ENCODE peak calls at places on chromosome 16, in four cellular contexts. One of them, this sample, is unnamed.
A peak's percentile ranks its signal among the peaks of the same experiment; 100 is the strongest.

GRCh38 chr16:53022374-53022773 is 30.3 kb downstream of the CHD9NB start:
- DNase-seq in AG04450: peak; percentile 7
- DNase-seq in neuronal stem cell: peak; percentile 57
- DNase-seq in skeletal muscle cell: no peak
- DNase-seq in this sample: no peak

GRCh38 chr16:75061677-75062076 is 54.9 kb downstream of the LDHD start:
- DNase-seq in AG04450: no peak
- DNase-seq in neuronal stem cell: no peak
- DNase-seq in skeletal muscle cell: no peak
- DNase-seq in this sample: no peak

GRCh38 chr16:18842565-18842964 is 41.2 kb upstream of the ARL6IP1 start:
- DNase-seq in AG04450: no peak
- DNase-seq in neuronal stem cell: no peak
- DNase-seq in skeletal muscle cell: no peak
- DNase-seq in this sample: no peak

GRCh38 chr16:70476272-70477020 is 22.1 kb downstream of the FCSK start:
- DNase-seq in AG04450: peak; percentile 50
- DNase-seq in neuronal stem cell: no peak
- DNase-seq in skeletal muscle cell: peak; percentile 35
- DNase-seq in this sample: no peak

GRCh38 chr16:11586856-11587642 is at the start of gene LITAF:
- DNase-seq in AG04450: no peak
- DNase-seq in neuronal stem cell: peak; percentile 52
- DNase-seq in skeletal muscle cell: no peak
- DNase-seq in this sample: peak; percentile 63

GRCh38 chr16:11557811-11558210 is 28.9 kb downstream of the LITAF start:
- DNase-seq in AG04450: no peak
- DNase-seq in neuronal stem cell: no peak
- DNase-seq in skeletal muscle cell: no peak
- DNase-seq in this sample: no peak

GRCh38 chr16:67299269-67299668 is 19.9 kb downstream of the PLEKHG4 start:
- DNase-seq in AG04450: no peak
- DNase-seq in neuronal stem cell: no peak
- DNase-seq in skeletal muscle cell: no peak
- DNase-seq in this sample: no peak

GRCh38 chr16:75433732-75434413 is 570 bp upstream of the CFDP1 start:
- DNase-seq in AG04450: peak; percentile 92
- DNase-seq in neuronal stem cell: no peak
- DNase-seq in skeletal muscle cell: peak; percentile 91
- DNase-seq in this sample: no peak

GRCh38 chr16:15993128-15993527 is 43.7 kb downstream of the ABCC1 start:
- DNase-seq in AG04450: no peak
- DNase-seq in neuronal stem cell: no peak
- DNase-seq in skeletal muscle cell: no peak
- DNase-seq in this sample: no peak

GRCh38 chr16:66342294-66342900 is 24.1 kb upstream of the CDH5 start:
- DNase-seq in AG04450: no peak
- DNase-seq in neuronal stem cell: peak; percentile 43
- DNase-seq in skeletal muscle cell: no peak
- DNase-seq in this sample: no peak

GRCh38 chr16:2719328-2720062 is 529 bp downstream of the PRSS27 start:
- DNase-seq in AG04450: no peak
- DNase-seq in neuronal stem cell: no peak
- DNase-seq in skeletal muscle cell: no peak
- DNase-seq in this sample: no peak

GRCh38 chr16:51629602-51630001 is 478.5 kb upstream of the SALL1 start:
- DNase-seq in AG04450: no peak
- DNase-seq in neuronal stem cell: no peak
- DNase-seq in skeletal muscle cell: no peak
- DNase-seq in this sample: no peak

GRCh38 chr16:86806181-86806837 is 228.0 kb downstream of the FOXL1 start:
- DNase-seq in AG04450: no peak
- DNase-seq in neuronal stem cell: no peak
- DNase-seq in skeletal muscle cell: no peak
- DNase-seq in this sample: no peak

GRCh38 chr16:30049871-30050270 is 15.7 kb upstream of the ALDOA start:
- DNase-seq in AG04450: no peak
- DNase-seq in neuronal stem cell: no peak
- DNase-seq in skeletal muscle cell: no peak
- DNase-seq in this sample: no peak

GRCh38 chr16:31253642-31254045 is 6.1 kb upstream of the ITGAM start:
- DNase-seq in AG04450: no peak
- DNase-seq in neuronal stem cell: no peak
- DNase-seq in skeletal muscle cell: no peak
- DNase-seq in this sample: no peak

GRCh38 chr16:22232277-22233049 is 26.4 kb downstream of the EEF2K start:
- DNase-seq in AG04450: no peak
- DNase-seq in neuronal stem cell: no peak
- DNase-seq in skeletal muscle cell: no peak
- DNase-seq in this sample: no peak

GRCh38 chr16:68668266-68668665 is 23.2 kb downstream of the CDH3 start:
- DNase-seq in AG04450: no peak
- DNase-seq in neuronal stem cell: no peak
- DNase-seq in skeletal muscle cell: no peak
- DNase-seq in this sample: no peak

GRCh38 chr16:88602091-88602490 is 31.9 kb downstream of the ZC3H18 start:
- DNase-seq in AG04450: no peak
- DNase-seq in neuronal stem cell: no peak
- DNase-seq in skeletal muscle cell: no peak
- DNase-seq in this sample: no peak

GRCh38 chr16:25010542-25010941 is 4.6 kb downstream of the ARHGAP17 start:
- DNase-seq in AG04450: no peak
- DNase-seq in neuronal stem cell: no peak
- DNase-seq in skeletal muscle cell: no peak
- DNase-seq in this sample: no peak

GRCh38 chr16:85435298-85435697 is 177.8 kb upstream of the GSE1 start:
- DNase-seq in AG04450: no peak
- DNase-seq in neuronal stem cell: no peak
- DNase-seq in skeletal muscle cell: no peak
- DNase-seq in this sample: no peak

GRCh38 chr16:85436636-85437160 is 176.4 kb upstream of the GSE1 start:
- DNase-seq in AG04450: no peak
- DNase-seq in neuronal stem cell: no peak
- DNase-seq in skeletal muscle cell: no peak
- DNase-seq in this sample: no peak

GRCh38 chr16:85433477-85433876 is 179.6 kb upstream of the GSE1 start:
- DNase-seq in AG04450: no peak
- DNase-seq in neuronal stem cell: no peak
- DNase-seq in skeletal muscle cell: no peak
- DNase-seq in this sample: no peak

GRCh38 chr16:85437161-85438052 is 175.7 kb upstream of the GSE1 start:
- DNase-seq in AG04450: no peak
- DNase-seq in neuronal stem cell: no peak
- DNase-seq in skeletal muscle cell: no peak
- DNase-seq in this sample: no peak

DNA sequence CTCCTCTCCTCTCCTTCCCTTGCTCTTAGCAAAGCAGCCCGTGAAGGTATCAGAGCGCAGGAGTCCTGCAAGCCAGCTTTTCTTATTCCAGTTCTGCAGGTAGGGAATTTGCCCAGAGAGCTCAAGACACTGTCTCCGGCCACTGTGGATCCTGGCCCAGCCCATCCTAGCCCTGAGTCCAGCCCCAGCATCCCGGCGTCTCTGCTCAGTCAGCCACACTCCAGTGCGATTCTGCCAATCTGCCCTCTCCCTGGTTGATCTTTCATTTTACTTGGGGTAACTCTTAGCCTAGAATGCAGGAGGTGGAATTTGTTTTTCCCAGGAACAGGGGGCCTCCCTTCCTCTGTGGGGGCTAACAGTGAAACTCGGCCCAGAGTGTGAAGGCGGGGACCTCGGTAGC is 176.9 kb upstream of the GSE1 start:
- DNase-seq in AG04450: no peak
- DNase-seq in neuronal stem cell: no peak
- DNase-seq in skeletal muscle cell: no peak
- DNase-seq in this sample: no peak
- H3K4me3 ChIP-seq in AG04450: no peak overlapping the region
- H3K4me3 ChIP-seq in neuronal stem cell: no peak overlapping the region
- H3K4me3 ChIP-seq in skeletal muscle cell: no peak overlapping the region
- H3K4me3 ChIP-seq in this sample: no peak overlapping the region

GRCh38 chr16:27232061-27232841 is 28.9 kb downstream of the KDM8 start:
- DNase-seq in AG04450: no peak
- DNase-seq in neuronal stem cell: no peak
- DNase-seq in skeletal muscle cell: no peak
- DNase-seq in this sample: peak; percentile 57
- H3K4me3 ChIP-seq in AG04450: no peak overlapping the region
- H3K4me3 ChIP-seq in neuronal stem cell: no peak overlapping the region
- H3K4me3 ChIP-seq in skeletal muscle cell: no peak overlapping the region
- H3K4me3 ChIP-seq in this sample: peak overlapping the region; percentile 45

DNA sequence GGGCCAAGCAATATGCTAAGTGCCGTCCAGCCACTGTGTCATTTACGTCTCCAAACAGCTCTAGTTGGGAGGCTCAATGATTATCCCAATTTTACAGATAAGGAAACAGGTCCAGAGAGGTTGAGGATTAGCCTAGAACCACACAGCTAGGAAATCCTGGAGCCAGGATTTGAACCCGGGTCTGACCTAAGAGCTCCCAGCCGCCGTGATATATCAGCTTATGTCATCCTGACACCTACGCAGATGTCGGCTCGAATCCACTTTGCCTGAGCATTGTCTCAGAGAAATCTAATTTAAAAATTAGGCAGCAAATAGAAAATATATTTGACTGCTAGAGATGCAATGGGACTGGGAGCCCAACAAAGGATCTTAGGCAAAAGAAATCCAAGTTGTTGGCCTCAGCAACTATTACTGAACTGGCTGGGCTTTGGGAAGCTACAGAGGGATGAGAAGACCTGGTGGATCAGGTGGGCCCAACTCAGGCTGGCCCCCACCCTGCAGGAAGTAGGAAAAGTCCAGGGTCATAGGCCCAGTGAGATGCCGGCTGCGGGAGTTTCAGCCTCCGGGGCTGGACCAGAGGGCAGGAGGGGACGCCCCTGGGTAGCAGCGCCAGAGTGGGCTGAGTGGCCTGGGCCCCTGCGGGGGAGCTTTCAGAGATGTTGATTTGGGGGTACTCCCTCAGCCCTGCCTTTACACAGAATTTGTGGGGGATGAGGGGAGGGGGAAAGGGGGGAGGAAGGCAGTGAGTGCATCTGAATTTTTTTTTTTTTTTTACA is 35.1 kb upstream of the IL21R start:
- DNase-seq in AG04450: no peak
- DNase-seq in neuronal stem cell: no peak
- DNase-seq in skeletal muscle cell: no peak
- DNase-seq in this sample: no peak
- H3K4me3 ChIP-seq in AG04450: no peak overlapping the region
- H3K4me3 ChIP-seq in neuronal stem cell: no peak overlapping the region
- H3K4me3 ChIP-seq in skeletal muscle cell: no peak overlapping the region
- H3K4me3 ChIP-seq in this sample: no peak overlapping the region

GRCh38 chr16:49528035-49528434 is 154.4 kb downstream of the C16orf78 start:
- DNase-seq in AG04450: no peak
- DNase-seq in neuronal stem cell: no peak
- DNase-seq in skeletal muscle cell: peak; percentile 2
- DNase-seq in this sample: no peak

GRCh38 chr16:49526966-49527365 is 153.4 kb downstream of the C16orf78 start:
- DNase-seq in AG04450: no peak
- DNase-seq in neuronal stem cell: no peak
- DNase-seq in skeletal muscle cell: no peak
- DNase-seq in this sample: no peak

GRCh38 chr16:49527621-49528020 is 154.0 kb downstream of the C16orf78 start:
- DNase-seq in AG04450: no peak
- DNase-seq in neuronal stem cell: no peak
- DNase-seq in skeletal muscle cell: no peak
- DNase-seq in this sample: no peak

GRCh38 chr16:49529646-49530045 is 156.0 kb downstream of the C16orf78 start:
- DNase-seq in AG04450: no peak
- DNase-seq in neuronal stem cell: no peak
- DNase-seq in skeletal muscle cell: no peak
- DNase-seq in this sample: peak; percentile 30

GRCh38 chr16:49528564-49529150 is 155.1 kb downstream of the C16orf78 start:
- DNase-seq in AG04450: no peak
- DNase-seq in neuronal stem cell: no peak
- DNase-seq in skeletal muscle cell: no peak
- DNase-seq in this sample: no peak
- H3K4me3 ChIP-seq in AG04450: peak overlapping the region; percentile 29
- H3K4me3 ChIP-seq in neuronal stem cell: no peak overlapping the region
- H3K4me3 ChIP-seq in skeletal muscle cell: peak overlapping the region; percentile 32
- H3K4me3 ChIP-seq in this sample: no peak overlapping the region

GRCh38 chr16:8931864-8932263 is 31.8 kb downstream of the USP7 start:
- DNase-seq in AG04450: peak; percentile 27
- DNase-seq in neuronal stem cell: peak; percentile 57
- DNase-seq in skeletal muscle cell: no peak
- DNase-seq in this sample: peak; percentile 55
- H3K4me3 ChIP-seq in AG04450: no peak overlapping the region
- H3K4me3 ChIP-seq in neuronal stem cell: no peak overlapping the region
- H3K4me3 ChIP-seq in skeletal muscle cell: no peak overlapping the region
- H3K4me3 ChIP-seq in this sample: no peak overlapping the region

DNA sequence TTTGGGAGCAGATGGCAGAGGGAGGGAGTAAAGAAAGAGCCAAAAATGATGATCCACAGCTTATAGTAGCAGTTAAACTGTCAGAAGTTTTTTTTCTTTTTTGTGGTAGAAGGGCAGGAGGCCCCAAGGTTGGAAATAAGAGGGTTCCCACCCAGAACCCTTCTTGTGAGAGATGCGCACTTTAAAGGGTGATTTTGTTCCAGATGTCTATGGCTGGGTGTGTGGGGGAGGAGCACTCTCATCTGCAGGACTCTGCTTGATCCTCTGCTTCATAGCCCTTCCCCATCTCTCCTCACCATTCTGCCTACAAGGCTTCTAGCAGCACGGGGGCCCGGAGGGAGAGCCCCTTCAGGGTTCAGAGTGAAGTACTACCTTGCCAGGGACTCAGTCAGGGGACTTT is 6.4 kb downstream of the ATXN1L start:
- DNase-seq in AG04450: no peak
- DNase-seq in neuronal stem cell: no peak
- DNase-seq in skeletal muscle cell: no peak
- DNase-seq in this sample: no peak
- H3K4me3 ChIP-seq in AG04450: no peak overlapping the region
- H3K4me3 ChIP-seq in neuronal stem cell: no peak overlapping the region
- H3K4me3 ChIP-seq in skeletal muscle cell: no peak overlapping the region
- H3K4me3 ChIP-seq in this sample: no peak overlapping the region

DNA sequence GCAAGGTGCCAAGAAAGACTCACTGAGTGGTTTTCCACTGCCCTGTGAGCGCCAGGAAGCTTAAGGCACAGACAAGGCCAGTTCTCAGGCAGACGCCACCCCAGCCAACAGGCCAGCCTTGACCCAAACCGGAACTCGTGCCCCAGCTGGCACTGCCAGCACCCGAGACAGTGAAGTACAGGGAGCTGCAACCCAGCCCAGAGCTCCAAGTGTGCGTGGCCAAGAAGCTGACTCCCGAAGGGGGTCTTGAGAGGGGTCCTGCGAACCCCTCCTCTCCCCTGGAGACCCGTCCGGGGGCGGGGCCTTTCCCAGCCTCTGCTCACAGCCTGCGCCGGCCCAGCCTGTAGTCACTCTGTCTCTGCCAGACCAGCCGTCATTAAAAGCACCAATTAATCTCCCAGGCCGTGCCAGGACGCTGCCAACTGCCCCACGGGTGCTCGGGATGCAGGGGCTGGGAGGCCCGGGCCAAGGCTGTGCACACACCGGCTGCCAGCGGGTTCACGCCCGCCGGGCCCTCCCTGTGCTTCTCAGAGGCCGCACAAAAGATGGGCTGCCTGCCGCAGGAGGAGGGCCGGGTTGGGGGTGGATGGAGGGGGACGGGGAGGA is 4.4 kb upstream of the SOX8 start:
- DNase-seq in AG04450: no peak
- DNase-seq in neuronal stem cell: no peak
- DNase-seq in skeletal muscle cell: no peak
- DNase-seq in this sample: peak; percentile 31
- H3K4me3 ChIP-seq in AG04450: no peak overlapping the region
- H3K4me3 ChIP-seq in neuronal stem cell: no peak overlapping the region
- H3K4me3 ChIP-seq in skeletal muscle cell: no peak overlapping the region
- H3K4me3 ChIP-seq in this sample: no peak overlapping the region